ENCODE peak calls at places on chromosomes 4 and X, in seven cellular contexts. L is GM13977; H is CD4-positive, alpha-beta T cell; V is dorsolateral prefrontal cortex; E is transverse colon; W is tibial nerve; R is suprapubic skin. Z is an unnamed sample.

GRCh38 chr4:72290737-72291136 is 258.9 kb downstream of the NPFFR2 start:
- DNase-seq in V (no peak), W (no peak), L (no peak), R (no peak), H (no peak), E (no peak), Z (no peak)

GRCh38 chr4:89752932-89753598 is 83.9 kb downstream of the SNCA start:
- DNase-seq in L (no peak), V (no peak), H (no peak), E (no peak), W (no peak), R (no peak), Z (no peak)

GRCh38 chrX:153934473-153935325 is at the start of gene NAA10:
- DNase-seq in E (peak; percentile 81), R (no peak), L (peak; percentile 97), H (no peak), W (peak; percentile 42), V (no peak), Z (no peak)

GRCh38 chrX:136064661-136065043 is 79.4 kb downstream of the SLC9A6 start:
- DNase-seq in H (no peak), R (no peak), W (no peak), E (no peak), V (no peak), L (no peak), Z (no peak)

GRCh38 chr4:26985836-26986235 is 125.2 kb downstream of the STIM2 start:
- DNase-seq in H (no peak), E (no peak), L (peak; percentile 23), R (no peak), V (no peak), W (no peak), Z (no peak)

GRCh38 chr4:131388277-131388676 is 1760.8 kb upstream of the PCDH10 start:
- DNase-seq in E (no peak), V (no peak), L (no peak), R (no peak), W (no peak), H (no peak), Z (no peak)

GRCh38 chr4:150578745-150579470 is 3.0 kb upstream of the MAB21L2 start:
- DNase-seq in V (no peak), E (no peak), R (no peak), L (no peak), W (no peak), H (no peak), Z (no peak)

GRCh38 chr4:67087897-67088296 is 457.4 kb downstream of the CENPC start:
- DNase-seq in L (peak; percentile 9), E (peak; percentile 35), W (peak; percentile 21), V (peak; percentile 45), R (no peak), H (no peak), Z (peak; percentile 16)

GRCh38 chrX:48666649-48667048 is 16.9 kb upstream of the WAS start:
- DNase-seq in V (no peak), W (no peak), R (no peak), H (no peak), L (no peak), E (no peak), Z (no peak)

GRCh38 chr4:128787509-128788311 is 21.8 kb upstream of the JADE1 start:
- DNase-seq in H (no peak), R (no peak), L (no peak), W (no peak), E (no peak), V (no peak), Z (no peak)

GRCh38 chr4:3531306-3531886 is 826 bp downstream of the LRPAP1 start:
- DNase-seq in V (no peak), E (no peak), W (no peak), R (no peak), L (no peak), H (no peak), Z (no peak)

GRCh38 chr4:52750819-52751348 is 341 bp downstream of the ERVMER34-1 start:
- DNase-seq in H (no peak), L (peak; percentile 27), R (peak; percentile 80), V (no peak), W (no peak), E (peak; percentile 14), Z (peak; percentile 16)

GRCh38 chr4:133157460-133158160 is 8.5 kb downstream of the PCDH10 start:
- DNase-seq in L (no peak), E (no peak), V (no peak), R (no peak), W (no peak), H (no peak), Z (no peak)

GRCh38 chr4:82865592-82865991 is 25.4 kb downstream of the SEC31A start:
- DNase-seq in E (no peak), H (no peak), R (no peak), L (no peak), V (no peak), W (no peak), Z (no peak)

GRCh38 chr4:112523008-112523440 is 7.0 kb upstream of the NEUROG2 start:
- DNase-seq in W (no peak), R (no peak), L (peak; percentile 72), E (peak; percentile 31), V (no peak), H (no peak), Z (peak; percentile 46)

GRCh38 chr4:176489001-176489400 is 169.2 kb downstream of the SPCS3 start:
- DNase-seq in E (no peak), H (no peak), R (no peak), V (no peak), L (no peak), W (no peak), Z (no peak)

GRCh38 chr4:10879411-10880110 is 195.0 kb upstream of the CLNK start:
- DNase-seq in V (no peak), L (no peak), H (no peak), E (no peak), W (no peak), R (no peak), Z (no peak)

GRCh38 chr4:122379239-122379638 is 428 bp downstream of the ADAD1 start:
- DNase-seq in L (no peak), H (no peak), R (no peak), V (no peak), W (no peak), E (no peak), Z (no peak)

GRCh38 chrX:153633048-153633447 is 14.0 kb upstream of the DUSP9 start:
- DNase-seq in E (no peak), L (no peak), H (no peak), V (no peak), W (no peak), R (no peak), Z (no peak)

GRCh38 chrX:43526206-43526605 is 129.9 kb upstream of the MAOA start:
- DNase-seq in W (no peak), V (no peak), H (no peak), R (no peak), L (no peak), E (no peak), Z (no peak)

GRCh38 chrX:103376118-103376978 is at the start of gene BEX3:
- DNase-seq in W (peak; percentile 15), H (peak; percentile 9), R (peak; percentile 77), E (peak; percentile 47), L (peak; percentile 29), V (peak; percentile 54), Z (peak; percentile 41)
- TF ChIP-seq CTCF in W (no peak), H (no peak), R (no peak), E (no peak), L (no peak), V (no peak), Z (no peak)

DNA sequence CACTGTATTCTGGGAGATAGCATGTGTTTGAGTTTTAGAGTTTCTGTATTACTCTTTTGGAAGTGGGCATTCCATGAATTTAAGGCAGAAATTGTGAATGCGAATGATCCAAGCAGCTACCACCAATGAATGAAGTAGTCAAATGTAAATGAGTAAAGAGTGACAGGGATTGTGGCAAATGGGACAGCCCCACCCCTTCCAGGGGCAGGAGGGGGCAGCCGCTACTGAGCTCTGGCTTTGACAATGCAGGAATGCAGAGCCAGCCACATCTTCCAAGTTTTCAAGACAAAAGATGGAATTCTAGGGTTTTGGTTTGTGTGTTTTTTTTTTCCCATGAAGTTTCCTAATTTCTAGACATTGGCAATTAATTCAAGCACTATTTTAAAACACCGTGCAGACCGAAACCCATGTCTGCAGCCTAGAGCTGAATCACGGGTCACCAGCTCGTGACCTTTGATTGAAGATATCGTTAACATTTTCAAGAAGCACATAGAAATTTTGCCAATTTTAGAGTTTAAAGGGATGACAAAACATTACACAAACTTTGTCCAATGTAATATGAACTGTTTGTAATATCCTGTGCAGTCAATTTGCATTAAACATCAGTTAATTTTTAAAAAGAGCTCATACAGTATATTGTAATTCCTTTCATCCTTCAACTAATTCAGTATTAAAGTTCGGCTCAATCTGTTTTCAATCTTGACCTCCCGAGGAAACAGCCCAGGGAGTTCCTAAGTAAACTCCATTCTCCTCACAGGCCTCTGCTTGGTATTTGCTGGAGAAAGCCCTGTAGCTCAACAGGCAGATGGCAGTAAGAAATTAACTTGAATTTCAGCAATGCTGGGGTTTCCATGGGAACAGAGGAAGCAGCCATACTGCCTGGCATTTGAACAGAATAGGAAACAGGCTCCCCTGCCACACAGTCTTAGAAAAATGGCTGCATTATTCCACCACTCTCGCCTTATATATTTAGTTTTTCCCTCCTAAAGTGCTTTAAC is 83.4 kb downstream of the UCHL1 start:
- DNase-seq in H (no peak), L (no peak), V (peak; percentile 63), E (no peak), W (no peak), R (no peak), Z (peak; percentile 41)
- TF ChIP-seq CTCF in H (no peak), L (no peak), V (peak; percentile 83), E (no peak), W (peak; percentile 23), R (no peak), Z (no peak)

GRCh38 chr4:1243451-1244080 is 5.4 kb downstream of the CTBP1 start:
- DNase-seq in H (no peak), V (no peak), R (peak; percentile 72), E (peak; percentile 11), L (no peak), W (peak; percentile 8), Z (no peak)
- TF ChIP-seq CTCF in H (no peak), V (no peak), R (no peak), E (no peak), L (peak; percentile 32), W (no peak), Z (no peak)

GRCh38 chrX:141879616-141880015 is 24.1 kb upstream of the MAGEC1 start:
- DNase-seq in R (no peak), E (no peak), L (no peak), V (no peak), H (no peak), W (no peak), Z (no peak)
- TF ChIP-seq CTCF in R (no peak), E (no peak), L (no peak), V (no peak), H (no peak), W (no peak), Z (no peak)